ENCODE peak calls at places on chromosomes 11 and 22, in seven cellular contexts. One of them, this sample, is unnamed.

GRCh38 chr11:3162410-3163240 is 2.5 kb downstream of the OSBPL5 start:
- DNase-seq in mesenchymal stem cell: no peak
- DNase-seq in IMR-90: no peak
- DNase-seq in mesendoderm: no peak
- DNase-seq in H1: no peak
- DNase-seq in neuronal stem cell: no peak
- DNase-seq in H9: no peak
- DNase-seq in this sample: no peak

GRCh38 chr11:116791002-116791812 is 472 bp downstream of the APOA5 start:
- DNase-seq in mesenchymal stem cell: peak; percentile 70
- DNase-seq in mesendoderm: peak; percentile 82
- DNase-seq in IMR-90: peak; percentile 55
- DNase-seq in H1: peak; percentile 56
- DNase-seq in neuronal stem cell: peak; percentile 76
- DNase-seq in H9: peak; percentile 91
- DNase-seq in this sample: peak; percentile 61

GRCh38 chr11:10450451-10451398 is 4.3 kb upstream of the AMPD3 start:
- DNase-seq in mesendoderm: peak; percentile 90
- DNase-seq in mesenchymal stem cell: peak; percentile 35
- DNase-seq in H9: peak; percentile 78
- DNase-seq in H1: peak; percentile 49
- DNase-seq in neuronal stem cell: peak; percentile 40
- DNase-seq in IMR-90: no peak
- DNase-seq in this sample: peak; percentile 69

GRCh38 chr22:39244073-39244495 is 698 bp downstream of the PDGFB start:
- DNase-seq in neuronal stem cell: no peak
- DNase-seq in IMR-90: no peak
- DNase-seq in mesendoderm: no peak
- DNase-seq in mesenchymal stem cell: peak; percentile 46
- DNase-seq in H9: no peak
- DNase-seq in H1: no peak
- DNase-seq in this sample: no peak

GRCh38 chr11:17257200-17257599 is 19.3 kb upstream of the NUCB2 start:
- DNase-seq in mesenchymal stem cell: peak; percentile 17
- DNase-seq in neuronal stem cell: no peak
- DNase-seq in IMR-90: peak; percentile 78
- DNase-seq in mesendoderm: no peak
- DNase-seq in H9: no peak
- DNase-seq in H1: no peak
- DNase-seq in this sample: peak; percentile 38

GRCh38 chr11:117876341-117877119 is at the start of gene FXYD6:
- DNase-seq in IMR-90: no peak
- DNase-seq in H1: no peak
- DNase-seq in neuronal stem cell: peak; percentile 85
- DNase-seq in mesenchymal stem cell: peak; percentile 74
- DNase-seq in mesendoderm: peak; percentile 84
- DNase-seq in H9: peak; percentile 76
- DNase-seq in this sample: no peak

GRCh38 chr11:111429066-111429506 is 50.0 kb upstream of the POU2AF1 start:
- DNase-seq in neuronal stem cell: peak; percentile 15
- DNase-seq in H9: peak; percentile 57
- DNase-seq in IMR-90: peak; percentile 37
- DNase-seq in H1: no peak
- DNase-seq in mesendoderm: peak; percentile 71
- DNase-seq in mesenchymal stem cell: peak; percentile 34
- DNase-seq in this sample: peak; percentile 75

GRCh38 chr11:9169595-9170295 is 78.3 kb upstream of the SCUBE2 start:
- DNase-seq in H9: no peak
- DNase-seq in mesendoderm: peak; percentile 88
- DNase-seq in IMR-90: peak; percentile 34
- DNase-seq in neuronal stem cell: no peak
- DNase-seq in mesenchymal stem cell: peak; percentile 32
- DNase-seq in H1: no peak
- DNase-seq in this sample: no peak

GRCh38 chr11:8271106-8271886 is 7.6 kb upstream of the LMO1 start:
- DNase-seq in mesendoderm: no peak
- DNase-seq in mesenchymal stem cell: no peak
- DNase-seq in IMR-90: no peak
- DNase-seq in H1: no peak
- DNase-seq in neuronal stem cell: no peak
- DNase-seq in H9: no peak
- DNase-seq in this sample: no peak

DNA sequence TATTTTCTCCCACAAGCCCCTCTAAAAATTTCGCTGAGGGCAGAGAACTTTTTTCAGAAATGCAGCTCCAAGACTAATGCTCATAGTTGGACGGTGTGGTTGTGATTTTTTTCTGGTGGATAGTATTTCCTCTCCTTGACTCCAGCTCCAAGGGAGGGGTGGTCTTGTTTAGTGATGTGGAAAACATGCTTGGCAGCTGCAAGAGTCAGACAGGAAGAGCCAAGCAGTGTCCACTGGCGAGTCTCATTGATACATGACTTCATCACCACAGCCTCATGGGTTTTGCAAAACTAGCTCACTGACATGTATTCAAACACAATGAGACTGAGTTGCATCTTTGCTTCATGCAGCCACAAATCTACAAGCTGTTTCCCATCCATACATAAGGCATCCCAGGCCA is 7.3 kb upstream of the KCNJ1 start:
- DNase-seq in H9: no peak
- DNase-seq in mesendoderm: no peak
- DNase-seq in neuronal stem cell: no peak
- DNase-seq in IMR-90: peak; percentile 22
- DNase-seq in mesenchymal stem cell: no peak
- DNase-seq in H1: no peak
- DNase-seq in this sample: no peak
- H3K18ac ChIP-seq in H9: no peak overlapping the region
- H3K18ac ChIP-seq in mesendoderm: no peak overlapping the region
- H3K18ac ChIP-seq in neuronal stem cell: no peak overlapping the region
- H3K18ac ChIP-seq in IMR-90: no peak overlapping the region
- H3K18ac ChIP-seq in mesenchymal stem cell: no peak overlapping the region
- H3K18ac ChIP-seq in H1: no peak overlapping the region
- H3K18ac ChIP-seq in this sample: no peak overlapping the region

GRCh38 chr11:1381793-1382425 is 7.8 kb upstream of the BRSK2 start:
- DNase-seq in H1: no peak
- DNase-seq in mesenchymal stem cell: no peak
- DNase-seq in H9: no peak
- DNase-seq in mesendoderm: no peak
- DNase-seq in IMR-90: no peak
- DNase-seq in neuronal stem cell: no peak
- DNase-seq in this sample: no peak
- H2BK5ac ChIP-seq in H1: no peak overlapping the region
- H2BK5ac ChIP-seq in mesenchymal stem cell: no peak overlapping the region
- H2BK5ac ChIP-seq in H9: no peak overlapping the region
- H2BK5ac ChIP-seq in mesendoderm: no peak overlapping the region
- H2BK5ac ChIP-seq in IMR-90: no peak overlapping the region
- H2BK5ac ChIP-seq in neuronal stem cell: peak overlapping the region; percentile 40
- H2BK5ac ChIP-seq in this sample: no peak overlapping the region

DNA sequence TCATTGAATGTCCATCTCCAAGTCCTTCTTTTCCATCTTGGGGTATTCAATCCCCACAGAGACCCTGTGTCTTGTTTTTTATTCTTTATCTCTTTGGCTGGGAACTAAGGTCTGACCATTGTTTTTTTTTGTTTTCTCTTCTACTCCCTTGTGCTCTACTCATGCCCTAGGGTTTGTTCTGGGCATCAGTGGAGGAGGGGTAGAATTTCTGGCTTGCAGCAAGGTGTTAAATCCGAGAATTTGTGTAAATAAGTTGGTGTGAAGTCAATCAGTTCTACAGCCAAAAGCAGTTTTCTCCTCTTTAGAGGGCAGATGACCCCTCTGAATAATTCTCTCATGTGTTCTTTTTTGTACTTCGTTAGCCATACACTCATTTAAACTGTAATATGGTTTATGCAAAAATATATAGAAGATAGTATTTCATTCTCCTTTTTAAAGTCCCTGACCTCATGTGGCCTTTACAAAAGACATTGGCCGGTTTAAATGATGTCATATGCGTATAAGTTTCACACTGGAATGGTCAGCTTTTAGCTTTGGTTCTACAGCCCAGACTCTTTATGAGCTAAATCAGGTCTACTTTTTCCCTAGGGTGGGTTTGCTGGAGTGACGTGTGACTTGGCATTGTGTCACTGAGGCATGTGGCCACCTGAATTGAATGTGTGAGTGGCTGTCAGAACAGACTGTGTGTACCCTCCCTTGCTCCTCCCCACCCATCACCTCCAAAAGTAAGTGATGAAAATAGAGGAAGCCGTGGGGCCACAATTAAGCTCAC is 10.9 kb downstream of the CECR2 start:
- DNase-seq in H1: no peak
- DNase-seq in IMR-90: no peak
- DNase-seq in neuronal stem cell: no peak
- DNase-seq in H9: no peak
- DNase-seq in mesendoderm: peak; percentile 79
- DNase-seq in mesenchymal stem cell: no peak
- DNase-seq in this sample: no peak
- H3K4me1 ChIP-seq in H1: peaks cover 36% of the 10 kb centered on the region
- H3K4me1 ChIP-seq in IMR-90: no peaks in the 10 kb centered on the region
- H3K4me1 ChIP-seq in neuronal stem cell: peaks cover 29% of the 10 kb centered on the region
- H3K4me1 ChIP-seq in H9: peaks cover 21% of the 10 kb centered on the region
- H3K4me1 ChIP-seq in mesendoderm: peaks cover 28% of the 10 kb centered on the region
- H3K4me1 ChIP-seq in mesenchymal stem cell: no peaks in the 10 kb centered on the region
- H3K4me1 ChIP-seq in this sample: peaks cover 5% of the 10 kb centered on the region

GRCh38 chr11:68809506-68809905 is 32.2 kb downstream of the CPT1A start:
- DNase-seq in IMR-90: no peak
- DNase-seq in mesenchymal stem cell: no peak
- DNase-seq in H9: no peak
- DNase-seq in H1: no peak
- DNase-seq in mesendoderm: no peak
- DNase-seq in neuronal stem cell: no peak
- DNase-seq in this sample: no peak

GRCh38 chr11:68813778-68814177 is 27.9 kb downstream of the CPT1A start:
- DNase-seq in IMR-90: no peak
- DNase-seq in neuronal stem cell: no peak
- DNase-seq in H9: no peak
- DNase-seq in mesendoderm: no peak
- DNase-seq in H1: no peak
- DNase-seq in mesenchymal stem cell: no peak
- DNase-seq in this sample: no peak

GRCh38 chr11:68810164-68810563 is 31.6 kb downstream of the CPT1A start:
- DNase-seq in H9: no peak
- DNase-seq in mesendoderm: no peak
- DNase-seq in mesenchymal stem cell: no peak
- DNase-seq in IMR-90: no peak
- DNase-seq in neuronal stem cell: no peak
- DNase-seq in H1: no peak
- DNase-seq in this sample: no peak

GRCh38 chr11:68808787-68809186 is 32.9 kb downstream of the CPT1A start:
- DNase-seq in neuronal stem cell: no peak
- DNase-seq in mesendoderm: no peak
- DNase-seq in IMR-90: no peak
- DNase-seq in mesenchymal stem cell: no peak
- DNase-seq in H9: no peak
- DNase-seq in H1: no peak
- DNase-seq in this sample: no peak

DNA sequence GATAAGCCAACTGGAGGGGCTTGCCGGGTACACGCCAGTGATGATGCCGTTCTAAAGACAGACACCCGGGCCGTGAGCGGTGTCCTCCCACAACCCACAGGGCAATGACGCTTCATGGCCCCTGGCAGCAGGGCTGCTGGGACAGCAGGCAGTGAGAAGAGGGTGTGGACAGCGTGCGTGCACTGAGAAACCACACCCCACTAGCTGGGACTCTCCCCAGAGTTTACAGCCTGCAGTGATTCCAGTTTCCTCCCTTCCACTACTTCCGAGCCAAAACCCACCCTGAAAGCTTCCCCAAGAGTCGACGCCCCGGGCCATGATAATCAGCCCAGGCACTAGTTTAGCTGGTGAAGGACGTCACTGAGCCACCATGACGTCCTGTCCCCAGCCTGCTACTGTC is 29.2 kb downstream of the CPT1A start:
- DNase-seq in H1: no peak
- DNase-seq in neuronal stem cell: no peak
- DNase-seq in mesenchymal stem cell: no peak
- DNase-seq in H9: no peak
- DNase-seq in IMR-90: no peak
- DNase-seq in mesendoderm: no peak
- DNase-seq in this sample: no peak
- H3K18ac ChIP-seq in H1: no peak overlapping the region
- H3K18ac ChIP-seq in neuronal stem cell: peak overlapping the region; percentile 83
- H3K18ac ChIP-seq in mesenchymal stem cell: no peak overlapping the region
- H3K18ac ChIP-seq in H9: no peak overlapping the region
- H3K18ac ChIP-seq in IMR-90: no peak overlapping the region
- H3K18ac ChIP-seq in mesendoderm: no peak overlapping the region
- H3K18ac ChIP-seq in this sample: no peak overlapping the region

DNA sequence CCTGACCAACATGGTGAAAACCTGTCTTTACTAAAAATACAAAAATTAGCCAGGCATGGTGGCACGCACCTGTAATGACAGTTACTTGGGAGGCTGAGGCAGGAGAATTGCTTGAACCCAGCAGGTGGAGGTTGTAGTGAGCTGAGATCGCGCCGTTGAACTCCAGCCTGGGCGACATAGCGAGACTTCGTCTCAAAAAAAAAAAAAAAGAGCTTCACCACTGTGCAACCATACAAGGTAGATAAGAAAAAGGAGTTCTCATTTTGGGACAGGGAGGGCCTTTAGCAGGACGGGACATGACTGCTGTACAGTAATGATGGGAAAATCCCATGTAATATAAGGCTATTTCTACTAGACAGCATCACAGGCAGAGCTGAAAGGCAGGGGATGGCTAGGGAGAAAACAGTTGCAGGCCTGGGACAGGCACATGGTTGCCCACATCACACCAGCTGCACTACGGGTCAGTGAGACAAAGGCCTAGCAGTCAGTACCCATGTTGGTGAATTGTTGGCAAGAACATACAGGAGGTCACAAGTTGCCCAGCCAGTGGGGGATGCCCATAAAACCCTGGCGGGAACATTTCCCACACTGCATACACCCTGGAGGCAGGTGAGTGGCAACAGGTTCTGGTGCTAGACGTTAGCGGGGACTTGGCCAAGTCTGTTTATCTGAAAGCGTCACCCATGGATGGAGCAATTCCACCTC is 5.4 kb downstream of the TANGO2 start:
- DNase-seq in H1: no peak
- DNase-seq in mesenchymal stem cell: no peak
- DNase-seq in H9: peak; percentile 13
- DNase-seq in mesendoderm: no peak
- DNase-seq in neuronal stem cell: no peak
- DNase-seq in IMR-90: no peak
- DNase-seq in this sample: peak; percentile 34
- H2BK5ac ChIP-seq in H1: no peak overlapping the region
- H2BK5ac ChIP-seq in mesenchymal stem cell: no peak overlapping the region
- H2BK5ac ChIP-seq in H9: no peak overlapping the region
- H2BK5ac ChIP-seq in mesendoderm: no peak overlapping the region
- H2BK5ac ChIP-seq in neuronal stem cell: no peak overlapping the region
- H2BK5ac ChIP-seq in IMR-90: no peak overlapping the region
- H2BK5ac ChIP-seq in this sample: no peak overlapping the region

GRCh38 chr11:43693069-43693468 is 12.5 kb downstream of the HSD17B12 start:
- DNase-seq in neuronal stem cell: no peak
- DNase-seq in mesenchymal stem cell: no peak
- DNase-seq in mesendoderm: no peak
- DNase-seq in H9: no peak
- DNase-seq in H1: no peak
- DNase-seq in IMR-90: no peak
- DNase-seq in this sample: no peak
- H3K4me1 ChIP-seq in neuronal stem cell: no peaks in the 10 kb centered on the region
- H3K4me1 ChIP-seq in mesenchymal stem cell: no peaks in the 10 kb centered on the region
- H3K4me1 ChIP-seq in mesendoderm: peaks cover 2% of the 10 kb centered on the region
- H3K4me1 ChIP-seq in H9: no peaks in the 10 kb centered on the region
- H3K4me1 ChIP-seq in H1: no peaks in the 10 kb centered on the region
- H3K4me1 ChIP-seq in IMR-90: peaks cover 2% of the 10 kb centered on the region
- H3K4me1 ChIP-seq in this sample: peaks cover 6% of the 10 kb centered on the region

GRCh38 chr11:108663154-108663877 is 1.6 kb upstream of the DDX10 start:
- DNase-seq in H1: no peak
- DNase-seq in IMR-90: no peak
- DNase-seq in mesendoderm: no peak
- DNase-seq in neuronal stem cell: no peak
- DNase-seq in mesenchymal stem cell: no peak
- DNase-seq in H9: no peak
- DNase-seq in this sample: no peak
- H3K18ac ChIP-seq in H1: no peak overlapping the region
- H3K18ac ChIP-seq in IMR-90: no peak overlapping the region
- H3K18ac ChIP-seq in mesendoderm: no peak overlapping the region
- H3K18ac ChIP-seq in neuronal stem cell: no peak overlapping the region
- H3K18ac ChIP-seq in mesenchymal stem cell: no peak overlapping the region
- H3K18ac ChIP-seq in H9: no peak overlapping the region
- H3K18ac ChIP-seq in this sample: no peak overlapping the region

This sample was measured in trophoblast cell.